ENCODE peak calls at places on chromosomes 3 and 15, in seven cellular contexts. Q is heart left ventricle; F is astrocyte of the spinal cord; L is CD8-positive, alpha-beta memory T cell; O is activated CD8-positive, alpha-beta memory T cell treated with anti-CD3 and anti-CD28 coated beads for 24 hours; P is NCI-H345; H is 8988T. T is an unnamed sample.

GRCh38 chr3:65778966-65779365 is 259.8 kb downstream of the MAGI1 start:
- DNase-seq in L (no peak), Q (no peak), F (peak), H (no peak), O (no peak), P (no peak), T (no peak)

GRCh38 chr15:87362531-87362930 is 894.0 kb downstream of the NTRK3 start:
- DNase-seq in H (no peak), P (no peak), Q (no peak), F (no peak), L (no peak), O (no peak), T (no peak)

GRCh38 chr15:66233487-66234415 is 19.8 kb downstream of the MEGF11 start:
- DNase-seq in Q (no peak), L (no peak), H (no peak), F (no peak), O (no peak), P (no peak), T (no peak)

GRCh38 chr3:78604328-78604727 is 1163.5 kb downstream of the ROBO1 start:
- DNase-seq in L (no peak), F (peak), P (no peak), Q (no peak), O (no peak), H (no peak), T (no peak)

GRCh38 chr3:42192334-42193200 is 73.4 kb downstream of the CCK start:
- DNase-seq in L (no peak), F (peak), H (no peak), O (no peak), Q (no peak), P (no peak), T (no peak)

GRCh38 chr15:70271422-70272088 is 173.8 kb upstream of the TLE3 start:
- DNase-seq in L (no peak), F (peak), Q (no peak), O (no peak), H (no peak), P (peak), T (no peak)

GRCh38 chr3:9994086-9994844 is 7.6 kb upstream of the EMC3 start:
- DNase-seq in H (no peak), O (no peak), L (no peak), Q (no peak), P (no peak), F (peak), T (no peak)

GRCh38 chr3:193563999-193564398 is 9.3 kb upstream of the ATP13A4 start:
- DNase-seq in F (no peak), Q (no peak), H (no peak), O (no peak), L (no peak), P (peak), T (no peak)

GRCh38 chr3:113211370-113212154 is at the start of gene BOC:
- DNase-seq in Q (no peak), P (no peak), H (peak), F (peak), O (no peak), L (no peak), T (no peak)

GRCh38 chr3:52204337-52205073 is 6.5 kb downstream of the ALAS1 start:
- DNase-seq in Q (no peak), P (peak), O (no peak), F (no peak), L (no peak), H (no peak), T (no peak)